ENCODE peak calls at places on chromosomes 5 and 9, in eight cellular contexts. B is cardiac muscle cell, A is upper lobe of left lung, K is fibroblast of villous mesenchyme, H is heart right ventricle, Q is foreskin keratinocyte, X is fibroblast of the aortic adventitia, F is colonic mucosa. V is an unnamed sample.

GRCh38 chr9:133120343-133121199 is 469 bp downstream of the RALGDS start:
- DNase-seq in B (no peak), Q (no peak), F (peak), K (no peak), X (no peak), A (no peak), H (peak), V (no peak)

GRCh38 chr9:133690111-133690561 is 48.0 kb downstream of the SARDH start:
- DNase-seq in A (peak), H (no peak), F (no peak), Q (peak), K (peak), X (no peak), B (peak), V (no peak)

GRCh38 chr5:180169246-180170110 is 39.5 kb downstream of the RASGEF1C start:
- DNase-seq in K (no peak), F (no peak), X (no peak), A (no peak), Q (no peak), H (no peak), B (no peak), V (no peak)

GRCh38 chr5:92309336-92309991 is 926.3 kb upstream of the ARRDC3 start:
- DNase-seq in K (peak), X (peak), H (no peak), B (peak), F (no peak), A (no peak), Q (peak), V (no peak)

GRCh38 chr9:134632329-134632728 is 9.3 kb upstream of the COL5A1 start:
- DNase-seq in X (no peak), H (no peak), K (no peak), A (no peak), B (no peak), Q (no peak), F (no peak), V (no peak)

GRCh38 chr9:98482248-98482647 is 226.5 kb downstream of the GABBR2 start:
- DNase-seq in A (no peak), K (peak), X (no peak), B (no peak), F (no peak), Q (no peak), H (no peak), V (no peak)

GRCh38 chr5:6439588-6440550 is 8.8 kb upstream of the UBE2QL1 start:
- DNase-seq in A (no peak), K (no peak), B (no peak), F (no peak), Q (peak), X (no peak), H (no peak), V (no peak)

GRCh38 chr5:164844348-164844747 is 1338.9 kb downstream of the MAT2B start:
- DNase-seq in X (no peak), K (no peak), Q (no peak), A (no peak), B (no peak), F (no peak), H (no peak), V (no peak)

GRCh38 chr5:110916373-110917049 is 155.0 kb upstream of the TSLP start:
- DNase-seq in A (no peak), F (no peak), B (no peak), Q (peak), X (peak), K (peak), H (no peak), V (no peak)

GRCh38 chr5:156432830-156433105 is 105.8 kb downstream of the SGCD start:
- DNase-seq in K (no peak), B (no peak), F (no peak), H (no peak), A (no peak), Q (no peak), X (no peak), V (no peak)

GRCh38 chr9:19994296-19994695 is 205.5 kb upstream of the SLC24A2 start:
- DNase-seq in F (no peak), A (no peak), H (no peak), B (no peak), X (no peak), Q (peak), K (no peak), V (no peak)

GRCh38 chr9:81798606-81799005 is 109.3 kb upstream of the TLE1 start:
- DNase-seq in H (no peak), K (peak), X (peak), F (no peak), B (no peak), Q (no peak), A (no peak), V (no peak)

GRCh38 chr5:127163750-127164149 is 90.4 kb upstream of the C5orf63 start:
- DNase-seq in H (no peak), K (no peak), Q (no peak), B (no peak), X (no peak), A (no peak), F (no peak), V (no peak)

GRCh38 chr5:115398726-115399125 is 102.3 kb upstream of the CCDC112 start:
- DNase-seq in X (peak), B (no peak), Q (peak), F (no peak), H (no peak), K (peak), A (no peak), V (no peak)

GRCh38 chr5:133910596-133910995 is 57.8 kb downstream of the C5orf15 start:
- DNase-seq in A (no peak), X (no peak), B (peak), Q (no peak), F (no peak), H (no peak), K (no peak), V (no peak)

GRCh38 chr9:5571629-5572232 is 57.2 kb upstream of the RIC1 start:
- DNase-seq in H (no peak), B (no peak), X (no peak), F (no peak), Q (no peak), K (no peak), A (no peak), V (no peak)

GRCh38 chr9:115261656-115262081 is 143.7 kb upstream of the TNC start:
- DNase-seq in K (no peak), X (no peak), A (no peak), H (no peak), B (no peak), Q (peak), F (no peak), V (no peak)

GRCh38 chr9:112166176-112167140 is 8.6 kb downstream of the SUSD1 start:
- DNase-seq in H (no peak), K (peak), B (no peak), A (no peak), Q (peak), F (no peak), X (peak), V (no peak)

GRCh38 chr5:167244583-167244982 is 1046.9 kb upstream of the WWC1 start:
- DNase-seq in A (no peak), F (no peak), B (peak), Q (peak), H (no peak), K (no peak), X (no peak), V (no peak)

GRCh38 chr5:5419291-5420210 is 2.9 kb upstream of the ICE1 start:
- DNase-seq in H (no peak), A (no peak), K (peak), B (peak), F (no peak), Q (peak), X (peak), V (no peak)

GRCh38 chr5:141412853-141413539 is at the start of gene PCDHGA10:
- DNase-seq in K (peak), X (peak), H (no peak), A (peak), B (peak), F (peak), Q (peak), V (no peak)

GRCh38 chr9:114856210-114856941 is 50.5 kb upstream of the TNFSF15 start:
- DNase-seq in B (no peak), K (peak), Q (peak), H (no peak), F (no peak), A (no peak), X (peak), V (no peak)

GRCh38 chr5:72015103-72015548 is 92.1 kb upstream of the MAP1B start:
- DNase-seq in Q (peak), F (peak), B (no peak), K (peak), A (no peak), X (peak), H (peak), V (no peak)

GRCh38 chr5:15711881-15712280 is 211.9 kb downstream of the FBXL7 start:
- DNase-seq in Q (no peak), X (no peak), F (no peak), H (no peak), A (no peak), K (no peak), B (no peak), V (no peak)

GRCh38 chr5:6291961-6292360 is 86.4 kb downstream of the MED10 start:
- DNase-seq in A (no peak), Q (peak), X (peak), B (peak), F (no peak), H (no peak), K (peak), V (no peak)

GRCh38 chr9:106752581-106752980 is 110.4 kb upstream of the ZNF462 start:
- DNase-seq in Q (no peak), K (peak), F (no peak), A (no peak), H (no peak), X (no peak), B (peak), V (no peak)

GRCh38 chr5:134784241-134784920 is 25.8 kb downstream of the DDX46 start:
- DNase-seq in A (no peak), Q (peak), H (no peak), X (no peak), F (no peak), K (peak), B (no peak), V (no peak)

GRCh38 chr5:65876970-65877369 is 49.4 kb upstream of the ERBIN start:
- DNase-seq in Q (no peak), H (no peak), F (no peak), B (no peak), K (no peak), X (no peak), A (no peak), V (no peak)

GRCh38 chr9:121841771-121842611 is 190.6 kb downstream of the DAB2IP start:
- DNase-seq in K (peak), X (peak), B (no peak), F (no peak), H (no peak), A (no peak), Q (no peak), V (no peak)

GRCh38 chr9:74284596-74284995 is 212.5 kb upstream of the RORB start:
- DNase-seq in A (no peak), F (no peak), Q (no peak), K (peak), B (no peak), X (no peak), H (no peak), V (no peak)

GRCh38 chr9:134539613-134540012 is 102.0 kb upstream of the COL5A1 start:
- DNase-seq in B (no peak), A (no peak), K (peak), F (no peak), H (no peak), X (no peak), Q (no peak), V (no peak)

GRCh38 chr9:35749515-35750255 is 598 bp downstream of the RGP1 start:
- DNase-seq in K (no peak), A (no peak), H (no peak), Q (no peak), X (peak), B (peak), F (peak), V (no peak)

GRCh38 chr5:143161893-143162520 is 241.5 kb downstream of the NR3C1 start:
- DNase-seq in X (peak), Q (no peak), A (no peak), F (peak), K (peak), H (no peak), B (no peak), V (no peak)

GRCh38 chr5:135569755-135570452 is 8.9 kb downstream of the CXCL14 start:
- DNase-seq in X (peak), F (no peak), A (no peak), K (peak), H (no peak), Q (peak), B (peak), V (no peak)

GRCh38 chr9:111610149-111610548 is 10.7 kb upstream of the PTGR1 start:
- DNase-seq in X (no peak), H (no peak), B (no peak), K (no peak), Q (no peak), A (no peak), F (no peak), V (no peak)

DNA sequence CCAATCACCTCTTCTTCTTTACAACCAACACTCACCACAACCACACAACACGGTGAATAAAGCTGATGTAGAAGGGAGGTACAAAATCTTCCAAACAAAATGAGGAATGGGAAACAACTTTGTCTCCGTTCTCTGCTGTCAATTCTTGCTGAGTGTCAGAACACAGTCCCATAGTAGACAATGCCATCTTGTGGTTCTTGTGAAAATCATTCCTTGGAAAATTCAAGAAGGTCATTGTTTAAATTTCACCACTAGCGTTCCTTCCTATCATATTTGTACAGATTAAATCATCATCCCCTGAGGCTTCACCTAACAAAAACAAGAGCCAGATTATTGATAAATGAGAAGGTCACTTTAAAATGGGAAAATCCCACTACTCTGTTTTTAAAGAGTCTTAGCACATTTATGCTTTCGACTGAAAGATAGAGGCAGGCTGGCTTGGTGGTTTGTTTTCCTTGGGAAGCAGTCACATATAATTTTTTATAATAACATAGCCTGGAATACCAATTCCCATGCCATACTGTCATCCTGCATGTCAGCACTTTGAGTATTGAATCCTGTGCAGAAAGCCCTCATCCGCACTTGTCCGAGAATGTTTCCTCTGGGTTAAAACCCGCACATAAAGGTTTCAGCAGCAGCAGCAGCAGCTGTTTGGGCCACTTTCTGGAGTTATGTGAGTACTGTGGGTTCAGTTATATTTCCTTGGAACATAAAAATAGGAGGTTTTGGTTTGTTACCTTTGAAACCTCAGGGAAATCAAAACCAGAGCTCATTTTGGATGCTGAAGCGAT is 395.0 kb upstream of the SMARCA2 start:
- DNase-seq in K (no peak), F (no peak), B (peak), A (no peak), H (no peak), Q (peak), X (no peak), V (no peak)
- TF ChIP-seq CTCF in K (no peak), F (no peak), B (peak), A (no peak), H (peak), Q (peak), X (no peak), V (no peak)

DNA sequence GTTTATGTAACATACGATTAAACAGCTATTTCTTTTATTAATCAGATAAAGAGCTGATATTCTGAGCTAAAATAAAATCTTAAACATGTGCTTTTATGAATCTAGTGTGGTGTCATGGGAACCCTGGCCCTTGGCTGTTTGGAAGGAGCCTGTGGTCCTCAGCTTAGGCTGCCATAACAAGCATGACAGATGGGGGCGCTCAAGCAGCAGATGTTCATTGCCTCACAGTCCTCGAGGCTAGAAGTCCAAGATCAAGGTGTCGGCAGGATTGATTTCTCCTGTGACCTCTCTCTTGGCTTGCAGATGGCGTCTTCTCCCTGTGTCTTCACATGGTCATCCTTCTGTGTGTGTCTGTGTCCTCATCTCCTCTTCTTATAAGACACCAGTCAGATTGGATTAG is 448.2 kb downstream of the GADD45G start:
- DNase-seq in B (no peak), H (no peak), A (no peak), F (no peak), X (no peak), Q (no peak), K (no peak), V (no peak)
- TF ChIP-seq CTCF in B (no peak), H (no peak), A (no peak), F (no peak), X (no peak), Q (peak), K (peak), V (no peak)

DNA sequence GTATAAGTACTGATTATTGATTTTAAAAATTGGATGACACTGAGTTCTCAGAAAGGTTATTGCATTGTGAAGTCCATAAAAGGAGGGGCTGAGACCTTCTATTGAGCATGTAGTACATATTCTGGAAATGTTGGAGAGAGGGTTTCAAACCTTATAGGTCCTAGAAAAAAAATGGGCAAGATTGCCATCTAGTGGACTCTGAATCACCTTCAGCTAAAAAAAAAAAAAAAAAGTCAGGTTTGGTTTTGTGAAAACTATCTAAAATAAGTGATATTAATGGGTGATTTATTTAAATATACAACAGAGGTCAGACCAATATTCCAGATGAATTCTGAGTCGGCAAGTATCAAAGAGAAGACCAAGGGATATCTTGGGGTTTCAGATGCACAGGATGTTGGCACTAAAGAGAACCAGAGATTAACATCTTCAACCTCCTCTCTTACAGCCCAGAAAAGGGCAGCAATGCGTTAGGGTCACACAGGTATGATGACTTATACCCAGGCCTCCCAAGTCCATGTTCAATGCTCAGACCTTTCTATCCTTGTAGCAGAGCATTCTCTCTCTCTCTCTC is 109.8 kb upstream of the NMUR2 start:
- DNase-seq in K (peak), H (no peak), A (no peak), X (peak), B (peak), F (no peak), Q (peak), V (no peak)
- TF ChIP-seq CTCF in K (peak), H (peak), A (peak), X (peak), B (peak), F (peak), Q (peak), V (no peak)

GRCh38 chr9:85742630-85742928 is 825 bp upstream of the AGTPBP1 start:
- DNase-seq in F (no peak), K (peak), X (peak), A (no peak), Q (peak), H (no peak), B (no peak), V (no peak)

GRCh38 chr9:85741875-85742629 is at the start of gene AGTPBP1:
- DNase-seq in A (peak), F (peak), X (peak), B (peak), H (peak), Q (peak), K (peak), V (peak)

GRCh38 chr9:85743290-85744128 is 1.8 kb upstream of the AGTPBP1 start:
- DNase-seq in A (no peak), Q (peak), B (no peak), K (peak), F (peak), H (no peak), X (peak), V (no peak)

GRCh38 chr9:85740821-85741111 is 988 bp downstream of the AGTPBP1 start:
- DNase-seq in X (peak), F (no peak), B (no peak), A (no peak), K (peak), H (no peak), Q (peak), V (no peak)

DNA sequence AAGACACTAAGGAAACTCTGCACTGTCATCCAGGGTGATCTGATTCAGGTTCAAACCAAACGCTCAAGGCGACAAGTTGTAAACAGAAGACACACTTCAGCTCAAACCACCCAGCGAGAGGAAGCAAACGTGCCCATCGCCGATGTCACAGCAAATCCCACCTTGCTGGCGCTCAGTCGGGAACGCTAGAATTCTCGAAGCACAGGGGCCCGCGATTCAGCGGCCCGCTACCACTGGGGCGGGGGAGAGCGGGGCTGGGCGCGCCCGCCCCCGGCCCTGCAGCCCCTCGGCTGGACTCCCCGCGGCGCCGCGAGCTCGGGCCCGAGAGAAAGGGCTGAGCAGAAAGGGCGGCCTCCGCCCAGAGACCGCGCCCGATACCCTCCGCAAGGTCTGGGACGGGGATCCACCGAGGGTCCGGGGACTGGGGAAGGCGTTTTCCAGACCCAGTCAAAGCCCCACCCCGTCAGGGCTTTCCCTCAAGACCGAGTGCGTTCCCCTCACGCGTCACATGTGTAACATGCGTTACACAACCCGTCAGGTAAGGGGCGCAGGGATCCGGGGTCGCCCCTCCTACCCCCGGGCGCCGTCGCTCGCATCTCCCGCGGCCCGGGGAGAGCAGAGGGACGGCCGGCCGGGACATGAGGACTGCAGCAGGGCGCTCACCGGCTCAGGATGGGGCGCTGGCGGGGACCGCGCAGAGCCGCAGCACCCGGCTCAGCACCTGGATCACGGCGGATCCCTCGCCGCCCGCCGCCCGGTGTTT is 461 bp downstream of the AGTPBP1 start:
- DNase-seq in A (peak), Q (no peak), X (peak), B (no peak), F (peak), K (no peak), H (no peak), V (no peak)
- TF ChIP-seq CTCF in A (no peak), Q (no peak), X (no peak), B (no peak), F (no peak), K (no peak), H (no peak), V (no peak)

GRCh38 chr9:2158111-2158610 is 143.0 kb downstream of the SMARCA2 start:
- DNase-seq in A (no peak), Q (peak), F (peak), X (peak), K (peak), B (peak), H (peak), V (no peak)
- TF ChIP-seq CTCF in A (no peak), Q (peak), F (no peak), X (no peak), K (no peak), B (peak), H (no peak), V (no peak)

GRCh38 chr9:87722393-87722792 is 3.5 kb upstream of the CTSL start:
- DNase-seq in Q (no peak), K (no peak), X (no peak), A (no peak), H (no peak), B (no peak), F (no peak), V (no peak)

GRCh38 chr9:87725356-87725899 is 491 bp upstream of the CTSL start:
- DNase-seq in X (no peak), Q (no peak), H (no peak), A (no peak), K (peak), F (no peak), B (no peak), V (no peak)

GRCh38 chr9:87725900-87726709 is at the start of gene CTSL:
- DNase-seq in B (peak), A (peak), Q (peak), K (peak), F (peak), X (peak), H (peak), V (no peak)
- TF ChIP-seq CTCF in B (peak), A (no peak), Q (peak), K (peak), F (no peak), X (peak), H (no peak), V (no peak)

V was measured in activated B cell treated with CpG ODN at 0.5 μM for 24 hours.